ENCODE peak calls at places on chromosomes 12 and 14, in seven cellular contexts. W is EH, L is T47D, X is Calu3, C is T-helper 1 cell, B is MV-4-11, H is fibroblast of lung. J is an unnamed sample.

GRCh38 chr14:86464386-86464785 is 934.4 kb downstream of the FLRT2 start:
- DNase-seq in W (no peak), L (no peak), X (no peak), C (no peak), B (no peak), H (peak; percentile 34), J (no peak)

GRCh38 chr12:22858849-22859569 is 234.0 kb downstream of the ETNK1 start:
- DNase-seq in W (peak; percentile 31), L (no peak), X (no peak), C (no peak), B (no peak), H (peak; percentile 76), J (no peak)

GRCh38 chr12:89756100-89756637 is 47.5 kb upstream of the ATP2B1 start:
- DNase-seq in W (no peak), L (no peak), X (no peak), C (no peak), B (peak; percentile 69), H (no peak), J (no peak)

GRCh38 chr12:13044859-13045384 is 741 bp downstream of the FAM234B start:
- DNase-seq in W (peak; percentile 15), L (no peak), X (no peak), C (no peak), B (no peak), H (peak; percentile 14), J (no peak)

GRCh38 chr12:85191-85666 is 18.7 kb downstream of the IQSEC3 start:
- DNase-seq in W (no peak), L (no peak), X (no peak), C (no peak), B (no peak), H (no peak), J (no peak)

GRCh38 chr14:45526715-45527549 is 273.9 kb upstream of the MIS18BP1 start:
- DNase-seq in W (peak; percentile 3), L (peak; percentile 58), X (peak; percentile 40), C (no peak), B (peak; percentile 28), H (no peak), J (peak; percentile 85)

GRCh38 chr12:117450186-117450585 is 88.8 kb upstream of the NOS1 start:
- DNase-seq in W (no peak), L (no peak), X (no peak), C (no peak), B (no peak), H (no peak), J (no peak)

GRCh38 chr12:105278043-105278697 is 42.2 kb upstream of the APPL2 start:
- DNase-seq in W (peak; percentile 56), L (no peak), X (peak; percentile 12), C (no peak), B (no peak), H (no peak), J (peak; percentile 36)

GRCh38 chr14:70061108-70061507 is 127.6 kb downstream of the SLC8A3 start:
- DNase-seq in W (no peak), L (peak; percentile 27), X (peak; percentile 49), C (no peak), B (no peak), H (no peak), J (no peak)

GRCh38 chr12:67431436-67432049 is 162.4 kb downstream of the CAND1 start:
- DNase-seq in W (peak; percentile 72), L (no peak), X (no peak), C (no peak), B (no peak), H (no peak), J (no peak)

GRCh38 chr12:75196865-75197264 is 12.8 kb downstream of the KCNC2 start:
- DNase-seq in W (no peak), L (no peak), X (no peak), C (no peak), B (no peak), H (no peak), J (no peak)

GRCh38 chr12:123119808-123120207 is 31.1 kb downstream of the PITPNM2 start:
- DNase-seq in W (no peak), L (no peak), X (no peak), C (no peak), B (no peak), H (no peak), J (no peak)

GRCh38 chr12:52949413-52950331 is 754 bp downstream of the KRT18 start:
- DNase-seq in W (peak; percentile 97), L (peak; percentile 72), X (peak; percentile 83), C (no peak), B (peak; percentile 62), H (peak; percentile 84), J (peak; percentile 85)

GRCh38 chr14:52266179-52266578 is 1.3 kb upstream of the PTGDR start:
- DNase-seq in W (peak; percentile 47), L (no peak), X (no peak), C (no peak), B (no peak), H (peak; percentile 76), J (no peak)

GRCh38 chr12:21054334-21054733 is 76.7 kb upstream of the SLCO1B1 start:
- DNase-seq in W (no peak), L (no peak), X (no peak), C (no peak), B (no peak), H (no peak), J (no peak)

GRCh38 chr12:8563383-8563782 is 22.7 kb upstream of the CLEC4E start:
- DNase-seq in W (no peak), L (no peak), X (no peak), C (no peak), B (no peak), H (no peak), J (peak; percentile 33)

GRCh38 chr12:92144631-92145480 is 790 bp downstream of the BTG1 start:
- DNase-seq in W (peak; percentile 81), L (peak; percentile 65), X (peak; percentile 63), C (peak; percentile 31), B (peak; percentile 24), H (peak; percentile 57), J (peak; percentile 40)

GRCh38 chr12:4556730-4557519 is 5.1 kb upstream of the DYRK4 start:
- DNase-seq in W (no peak), L (no peak), X (no peak), C (no peak), B (peak; percentile 59), H (no peak), J (no peak)

GRCh38 chr12:108685469-108686247 is 45.7 kb downstream of the CORO1C start:
- DNase-seq in W (peak; percentile 46), L (no peak), X (no peak), C (no peak), B (no peak), H (peak; percentile 74), J (no peak)

GRCh38 chr12:122990561-122990960 is 10.1 kb downstream of the ARL6IP4 start:
- DNase-seq in W (no peak), L (no peak), X (no peak), C (no peak), B (no peak), H (no peak), J (no peak)

GRCh38 chr12:230925-231671 is 17.1 kb upstream of the SLC6A12 start:
- DNase-seq in W (no peak), L (no peak), X (no peak), C (no peak), B (no peak), H (no peak), J (no peak)

GRCh38 chr14:99768381-99768780 is 24.8 kb upstream of the EML1 start:
- DNase-seq in W (peak; percentile 61), L (no peak), X (no peak), C (no peak), B (peak; percentile 56), H (no peak), J (no peak)

GRCh38 chr14:38302966-38303365 is 47.1 kb upstream of the CLEC14A start:
- DNase-seq in W (no peak), L (no peak), X (no peak), C (no peak), B (no peak), H (no peak), J (no peak)

GRCh38 chr12:124413401-124413800 is 118.5 kb downstream of the RFLNA start:
- DNase-seq in W (no peak), L (no peak), X (no peak), C (no peak), B (no peak), H (no peak), J (no peak)

GRCh38 chr14:59358105-59358504 is 107.1 kb downstream of the GPR135 start:
- DNase-seq in W (peak; percentile 83), L (no peak), X (peak; percentile 28), C (no peak), B (peak; percentile 92), H (peak; percentile 53), J (peak; percentile 87)

GRCh38 chr14:50447491-50447890 is 50.8 kb upstream of the CDKL1 start:
- DNase-seq in W (peak; percentile 17), L (no peak), X (no peak), C (no peak), B (no peak), H (no peak), J (no peak)

GRCh38 chr12:46534442-46534841 is 161.9 kb upstream of the SLC38A2 start:
- DNase-seq in W (no peak), L (no peak), X (no peak), C (no peak), B (no peak), H (no peak), J (no peak)

J was measured in GM23338.